ENCODE peak calls at places on chromosomes 1 and 21, in nine cellular contexts. One of them, this sample, is unnamed.

GRCh38 chr1:87279201-87279860 is 49.3 kb upstream of the LMO4 start:
- DNase-seq in neural progenitor cell: no peak
- DNase-seq in GM23338: no peak
- DNase-seq in SK-N-SH: no peak
- DNase-seq in GM23248: peak
- DNase-seq in MM.1S: no peak
- DNase-seq in HCT116: no peak
- DNase-seq in hepatocyte: no peak
- DNase-seq in OCI-LY7: no peak
- DNase-seq in this sample: no peak

GRCh38 chr1:154493276-154493675 is 8.7 kb upstream of the TDRD10 start:
- DNase-seq in neural progenitor cell: peak
- DNase-seq in GM23338: peak
- DNase-seq in SK-N-SH: peak
- DNase-seq in GM23248: no peak
- DNase-seq in MM.1S: peak
- DNase-seq in HCT116: no peak
- DNase-seq in hepatocyte: no peak
- DNase-seq in OCI-LY7: peak
- DNase-seq in this sample: no peak

GRCh38 chr1:157961805-157962762 is 31.4 kb upstream of the KIRREL1 start:
- DNase-seq in neural progenitor cell: no peak
- DNase-seq in GM23338: peak
- DNase-seq in SK-N-SH: no peak
- DNase-seq in GM23248: peak
- DNase-seq in MM.1S: peak
- DNase-seq in HCT116: no peak
- DNase-seq in hepatocyte: peak
- DNase-seq in OCI-LY7: no peak
- DNase-seq in this sample: peak

GRCh38 chr1:2014726-2015382 is 4.3 kb upstream of the GABRD start:
- DNase-seq in neural progenitor cell: no peak
- DNase-seq in GM23338: no peak
- DNase-seq in SK-N-SH: no peak
- DNase-seq in GM23248: no peak
- DNase-seq in MM.1S: no peak
- DNase-seq in HCT116: no peak
- DNase-seq in hepatocyte: no peak
- DNase-seq in OCI-LY7: no peak
- DNase-seq in this sample: peak

GRCh38 chr1:56326056-56326455 is 253.3 kb downstream of the PLPP3 start:
- DNase-seq in neural progenitor cell: no peak
- DNase-seq in GM23338: no peak
- DNase-seq in SK-N-SH: no peak
- DNase-seq in GM23248: peak
- DNase-seq in MM.1S: no peak
- DNase-seq in HCT116: no peak
- DNase-seq in hepatocyte: no peak
- DNase-seq in OCI-LY7: no peak
- DNase-seq in this sample: peak

GRCh38 chr1:150696590-150696989 is 364 bp downstream of the GOLPH3L start:
- DNase-seq in neural progenitor cell: peak
- DNase-seq in GM23338: peak
- DNase-seq in SK-N-SH: no peak
- DNase-seq in GM23248: peak
- DNase-seq in MM.1S: no peak
- DNase-seq in HCT116: no peak
- DNase-seq in hepatocyte: peak
- DNase-seq in OCI-LY7: no peak
- DNase-seq in this sample: no peak

GRCh38 chr1:230191079-230191478 is 124.0 kb downstream of the GALNT2 start:
- DNase-seq in neural progenitor cell: no peak
- DNase-seq in GM23338: no peak
- DNase-seq in SK-N-SH: no peak
- DNase-seq in GM23248: peak
- DNase-seq in MM.1S: no peak
- DNase-seq in HCT116: no peak
- DNase-seq in hepatocyte: peak
- DNase-seq in OCI-LY7: no peak
- DNase-seq in this sample: no peak

GRCh38 chr1:221576268-221576667 is 165.6 kb downstream of the DUSP10 start:
- DNase-seq in neural progenitor cell: no peak
- DNase-seq in GM23338: peak
- DNase-seq in SK-N-SH: no peak
- DNase-seq in GM23248: peak
- DNase-seq in MM.1S: peak
- DNase-seq in HCT116: no peak
- DNase-seq in hepatocyte: no peak
- DNase-seq in OCI-LY7: peak
- DNase-seq in this sample: peak

GRCh38 chr1:107940178-107940577 is 24.8 kb downstream of the VAV3 start:
- DNase-seq in neural progenitor cell: no peak
- DNase-seq in GM23338: no peak
- DNase-seq in SK-N-SH: no peak
- DNase-seq in GM23248: no peak
- DNase-seq in MM.1S: no peak
- DNase-seq in HCT116: no peak
- DNase-seq in hepatocyte: no peak
- DNase-seq in OCI-LY7: no peak
- DNase-seq in this sample: no peak

GRCh38 chr1:25914074-25914995 is 8.1 kb upstream of the STMN1 start:
- DNase-seq in neural progenitor cell: no peak
- DNase-seq in GM23338: no peak
- DNase-seq in SK-N-SH: no peak
- DNase-seq in GM23248: peak
- DNase-seq in MM.1S: no peak
- DNase-seq in HCT116: no peak
- DNase-seq in hepatocyte: no peak
- DNase-seq in OCI-LY7: peak
- DNase-seq in this sample: no peak

GRCh38 chr1:47703161-47703825 is 265.4 kb downstream of the FOXD2 start:
- DNase-seq in neural progenitor cell: no peak
- DNase-seq in GM23338: no peak
- DNase-seq in SK-N-SH: no peak
- DNase-seq in GM23248: peak
- DNase-seq in MM.1S: no peak
- DNase-seq in HCT116: no peak
- DNase-seq in hepatocyte: no peak
- DNase-seq in OCI-LY7: no peak
- DNase-seq in this sample: no peak

DNA sequence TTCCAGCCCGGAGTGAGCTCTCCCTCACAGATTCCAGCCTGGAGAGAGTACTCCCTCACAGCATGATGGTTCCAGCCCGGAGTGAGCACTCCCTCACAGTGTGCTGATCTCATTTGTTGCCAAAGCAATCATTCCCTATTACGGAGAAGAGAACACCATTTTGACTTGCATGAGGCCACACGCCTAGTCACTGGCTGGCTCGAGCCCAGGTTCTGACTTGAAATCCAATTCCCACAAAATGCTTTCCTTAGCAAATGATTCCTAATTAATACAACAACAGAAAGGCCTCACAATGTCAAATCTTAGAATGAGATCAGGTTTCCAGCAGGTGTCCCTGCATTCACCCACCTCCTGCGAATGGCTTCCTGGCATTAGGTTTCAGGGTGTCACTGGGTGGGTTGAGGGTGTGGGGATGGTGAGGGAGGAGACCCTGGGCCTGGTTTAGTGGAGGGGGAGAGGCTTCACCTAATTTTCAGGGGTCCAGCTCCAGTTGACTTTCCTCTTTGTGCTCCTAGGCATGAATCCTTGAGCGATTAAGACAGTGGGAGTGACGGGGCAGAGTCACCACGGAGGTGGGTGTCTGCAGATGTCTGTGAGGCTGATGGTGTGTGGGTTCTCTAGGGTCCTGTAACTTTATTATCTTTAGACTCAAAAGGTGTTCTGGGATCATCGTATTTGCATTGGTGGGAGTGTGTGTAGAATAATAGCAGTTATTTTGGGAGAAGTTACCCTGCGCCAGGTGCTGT is 158.5 kb downstream of the KCNJ6 start:
- DNase-seq in neural progenitor cell: no peak
- DNase-seq in GM23338: no peak
- DNase-seq in SK-N-SH: no peak
- DNase-seq in GM23248: peak
- DNase-seq in MM.1S: no peak
- DNase-seq in HCT116: no peak
- DNase-seq in hepatocyte: no peak
- DNase-seq in OCI-LY7: no peak
- DNase-seq in this sample: no peak
- TF ChIP-seq EZH2phosphoT487 in neural progenitor cell: no peak
- TF ChIP-seq EZH2phosphoT487 in GM23338: no peak
- TF ChIP-seq EZH2phosphoT487 in SK-N-SH: no peak
- TF ChIP-seq EZH2phosphoT487 in GM23248: no peak
- TF ChIP-seq EZH2phosphoT487 in MM.1S: no peak
- TF ChIP-seq EZH2phosphoT487 in HCT116: no peak
- TF ChIP-seq EZH2phosphoT487 in hepatocyte: no peak
- TF ChIP-seq EZH2phosphoT487 in OCI-LY7: no peak
- TF ChIP-seq EZH2phosphoT487 in this sample: no peak

DNA sequence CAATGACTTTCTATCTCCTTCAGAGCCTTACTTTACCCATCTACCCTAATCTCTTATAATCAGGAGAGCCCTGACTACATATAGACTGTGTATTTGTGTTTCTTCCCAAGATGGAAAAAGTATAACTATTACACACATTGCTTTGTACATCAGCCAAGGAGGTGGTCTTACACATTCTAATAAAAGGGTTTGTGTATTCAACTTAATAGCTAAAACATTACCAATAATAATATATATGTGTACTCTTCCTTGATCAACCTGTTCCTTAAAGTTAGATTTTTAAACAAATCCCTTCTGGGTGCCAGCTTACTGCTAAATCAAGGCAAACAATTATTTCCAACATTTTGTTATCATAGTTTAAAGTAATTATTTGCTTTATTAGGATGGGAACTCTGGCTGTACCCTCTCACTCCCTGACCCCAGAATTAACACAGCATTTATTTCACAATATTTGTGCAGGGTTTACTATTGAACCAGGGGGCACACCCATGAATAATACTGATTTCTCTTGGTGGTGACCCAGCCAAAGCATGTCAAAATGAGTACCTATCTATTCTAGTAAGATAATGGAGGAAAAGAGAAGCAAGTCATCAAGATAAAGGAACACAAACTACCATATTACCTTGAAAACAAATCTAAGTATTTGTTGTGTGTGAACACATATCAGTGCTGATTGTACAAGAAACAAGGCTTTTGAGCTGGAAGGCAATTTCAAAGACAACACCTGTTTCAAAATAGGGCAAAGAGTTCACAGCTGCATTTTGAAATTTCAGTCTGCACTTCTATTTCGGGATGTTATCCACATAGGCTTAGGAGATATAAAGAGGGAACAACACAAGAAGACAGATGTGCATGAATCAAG is 30.1 kb upstream of the SLC45A3 start:
- DNase-seq in neural progenitor cell: no peak
- DNase-seq in GM23338: no peak
- DNase-seq in SK-N-SH: no peak
- DNase-seq in GM23248: no peak
- DNase-seq in MM.1S: no peak
- DNase-seq in HCT116: no peak
- DNase-seq in hepatocyte: no peak
- DNase-seq in OCI-LY7: no peak
- DNase-seq in this sample: no peak
- TF ChIP-seq EZH2phosphoT487 in neural progenitor cell: no peak
- TF ChIP-seq EZH2phosphoT487 in GM23338: no peak
- TF ChIP-seq EZH2phosphoT487 in SK-N-SH: no peak
- TF ChIP-seq EZH2phosphoT487 in GM23248: no peak
- TF ChIP-seq EZH2phosphoT487 in MM.1S: no peak
- TF ChIP-seq EZH2phosphoT487 in HCT116: no peak
- TF ChIP-seq EZH2phosphoT487 in hepatocyte: no peak
- TF ChIP-seq EZH2phosphoT487 in OCI-LY7: no peak
- TF ChIP-seq EZH2phosphoT487 in this sample: no peak

GRCh38 chr21:34888569-34889286 is 160.4 kb downstream of the RUNX1 start:
- DNase-seq in neural progenitor cell: peak
- DNase-seq in GM23338: peak
- DNase-seq in SK-N-SH: peak
- DNase-seq in GM23248: peak
- DNase-seq in MM.1S: peak
- DNase-seq in HCT116: peak
- DNase-seq in hepatocyte: peak
- DNase-seq in OCI-LY7: peak
- DNase-seq in this sample: peak

GRCh38 chr21:34889537-34890257 is 159.4 kb downstream of the RUNX1 start:
- DNase-seq in neural progenitor cell: peak
- DNase-seq in GM23338: peak
- DNase-seq in SK-N-SH: peak
- DNase-seq in GM23248: peak
- DNase-seq in MM.1S: peak
- DNase-seq in HCT116: no peak
- DNase-seq in hepatocyte: peak
- DNase-seq in OCI-LY7: peak
- DNase-seq in this sample: peak

GRCh38 chr21:34890258-34890723 is 158.8 kb downstream of the RUNX1 start:
- DNase-seq in neural progenitor cell: no peak
- DNase-seq in GM23338: peak
- DNase-seq in SK-N-SH: no peak
- DNase-seq in GM23248: no peak
- DNase-seq in MM.1S: no peak
- DNase-seq in HCT116: no peak
- DNase-seq in hepatocyte: no peak
- DNase-seq in OCI-LY7: no peak
- DNase-seq in this sample: no peak

GRCh38 chr21:34887729-34888568 is 161.2 kb downstream of the RUNX1 start:
- DNase-seq in neural progenitor cell: peak
- DNase-seq in GM23338: peak
- DNase-seq in SK-N-SH: peak
- DNase-seq in GM23248: peak
- DNase-seq in MM.1S: peak
- DNase-seq in HCT116: no peak
- DNase-seq in hepatocyte: peak
- DNase-seq in OCI-LY7: peak
- DNase-seq in this sample: peak

GRCh38 chr21:34889287-34889536 is 159.9 kb downstream of the RUNX1 start:
- DNase-seq in neural progenitor cell: no peak
- DNase-seq in GM23338: peak
- DNase-seq in SK-N-SH: no peak
- DNase-seq in GM23248: peak
- DNase-seq in MM.1S: peak
- DNase-seq in HCT116: no peak
- DNase-seq in hepatocyte: peak
- DNase-seq in OCI-LY7: no peak
- DNase-seq in this sample: peak
- TF ChIP-seq EZH2phosphoT487 in neural progenitor cell: no peak
- TF ChIP-seq EZH2phosphoT487 in GM23338: no peak
- TF ChIP-seq EZH2phosphoT487 in SK-N-SH: no peak
- TF ChIP-seq EZH2phosphoT487 in GM23248: no peak
- TF ChIP-seq EZH2phosphoT487 in MM.1S: no peak
- TF ChIP-seq EZH2phosphoT487 in HCT116: no peak
- TF ChIP-seq EZH2phosphoT487 in hepatocyte: no peak
- TF ChIP-seq EZH2phosphoT487 in OCI-LY7: no peak
- TF ChIP-seq EZH2phosphoT487 in this sample: peak

GRCh38 chr1:182549346-182549745 is 39.7 kb downstream of the RNASEL start:
- DNase-seq in neural progenitor cell: no peak
- DNase-seq in GM23338: no peak
- DNase-seq in SK-N-SH: no peak
- DNase-seq in GM23248: no peak
- DNase-seq in MM.1S: no peak
- DNase-seq in HCT116: no peak
- DNase-seq in hepatocyte: no peak
- DNase-seq in OCI-LY7: no peak
- DNase-seq in this sample: no peak
- TF ChIP-seq EZH2phosphoT487 in neural progenitor cell: no peak
- TF ChIP-seq EZH2phosphoT487 in GM23338: no peak
- TF ChIP-seq EZH2phosphoT487 in SK-N-SH: no peak
- TF ChIP-seq EZH2phosphoT487 in GM23248: no peak
- TF ChIP-seq EZH2phosphoT487 in MM.1S: no peak
- TF ChIP-seq EZH2phosphoT487 in HCT116: no peak
- TF ChIP-seq EZH2phosphoT487 in hepatocyte: no peak
- TF ChIP-seq EZH2phosphoT487 in OCI-LY7: no peak
- TF ChIP-seq EZH2phosphoT487 in this sample: no peak